ENCODE peak calls at places on chromosomes 3 and 15, in six cellular contexts. One of them, this sample, is unnamed.

GRCh38 chr3:122975163-122975923 is 52.2 kb downstream of the SEMA5B start:
- ATAC-seq in GM12878: peak
- ATAC-seq in A549: no peak
- ATAC-seq in K562: peak
- ATAC-seq in upper lobe of left lung: no peak
- ATAC-seq in HepG2: no peak
- ATAC-seq in this sample: peak

GRCh38 chr3:19457449-19457848 is 309.1 kb downstream of the KCNH8 start:
- ATAC-seq in K562: no peak
- ATAC-seq in upper lobe of left lung: no peak
- ATAC-seq in A549: no peak
- ATAC-seq in HepG2: no peak
- ATAC-seq in GM12878: no peak
- ATAC-seq in this sample: no peak

GRCh38 chr3:41317718-41318117 is 118.4 kb downstream of the CTNNB1 start:
- ATAC-seq in K562: no peak
- ATAC-seq in upper lobe of left lung: no peak
- ATAC-seq in GM12878: no peak
- ATAC-seq in HepG2: no peak
- ATAC-seq in A549: no peak
- ATAC-seq in this sample: no peak

GRCh38 chr3:14303336-14304100 is 98.9 kb upstream of the SLC6A6 start:
- ATAC-seq in A549: no peak
- ATAC-seq in HepG2: no peak
- ATAC-seq in upper lobe of left lung: no peak
- ATAC-seq in K562: no peak
- ATAC-seq in GM12878: no peak
- ATAC-seq in this sample: no peak

GRCh38 chr15:60614862-60615771 is 136.2 kb upstream of the ICE2 start:
- ATAC-seq in K562: peak
- ATAC-seq in HepG2: no peak
- ATAC-seq in upper lobe of left lung: no peak
- ATAC-seq in A549: no peak
- ATAC-seq in GM12878: no peak
- ATAC-seq in this sample: no peak

GRCh38 chr15:35626531-35626930 is 80.6 kb upstream of the DPH6 start:
- ATAC-seq in HepG2: no peak
- ATAC-seq in A549: no peak
- ATAC-seq in GM12878: no peak
- ATAC-seq in upper lobe of left lung: no peak
- ATAC-seq in K562: no peak
- ATAC-seq in this sample: no peak

GRCh38 chr3:15637131-15637951 is 35.8 kb downstream of the BTD start:
- ATAC-seq in GM12878: peak
- ATAC-seq in upper lobe of left lung: no peak
- ATAC-seq in A549: no peak
- ATAC-seq in K562: no peak
- ATAC-seq in HepG2: no peak
- ATAC-seq in this sample: no peak

GRCh38 chr15:37101634-37102314 is 1.4 kb upstream of the MEIS2 start:
- ATAC-seq in HepG2: peak
- ATAC-seq in K562: peak
- ATAC-seq in A549: peak
- ATAC-seq in upper lobe of left lung: peak
- ATAC-seq in GM12878: peak
- ATAC-seq in this sample: peak

GRCh38 chr3:196694202-196694638 is 17.8 kb downstream of the CEP19 start:
- ATAC-seq in HepG2: no peak
- ATAC-seq in upper lobe of left lung: no peak
- ATAC-seq in A549: no peak
- ATAC-seq in K562: no peak
- ATAC-seq in GM12878: peak
- ATAC-seq in this sample: no peak

GRCh38 chr15:79015416-79015815 is 70.6 kb upstream of the CTSH start:
- ATAC-seq in K562: no peak
- ATAC-seq in HepG2: no peak
- ATAC-seq in GM12878: peak
- ATAC-seq in A549: no peak
- ATAC-seq in upper lobe of left lung: no peak
- ATAC-seq in this sample: no peak

GRCh38 chr3:174442317-174442682 is 416.8 kb upstream of the NAALADL2 start:
- ATAC-seq in HepG2: no peak
- ATAC-seq in K562: no peak
- ATAC-seq in A549: no peak
- ATAC-seq in GM12878: no peak
- ATAC-seq in upper lobe of left lung: no peak
- ATAC-seq in this sample: no peak

GRCh38 chr3:97487587-97487986 is 277.0 kb upstream of the ARL6 start:
- ATAC-seq in upper lobe of left lung: no peak
- ATAC-seq in K562: no peak
- ATAC-seq in HepG2: no peak
- ATAC-seq in GM12878: no peak
- ATAC-seq in A549: no peak
- ATAC-seq in this sample: no peak

GRCh38 chr15:69661446-69661845 is 208.8 kb downstream of the RPLP1 start:
- ATAC-seq in upper lobe of left lung: no peak
- ATAC-seq in HepG2: no peak
- ATAC-seq in K562: no peak
- ATAC-seq in GM12878: no peak
- ATAC-seq in A549: no peak
- ATAC-seq in this sample: no peak

GRCh38 chr3:46690798-46691197 is 2.7 kb downstream of the ALS2CL start:
- ATAC-seq in K562: no peak
- ATAC-seq in A549: no peak
- ATAC-seq in HepG2: no peak
- ATAC-seq in GM12878: no peak
- ATAC-seq in upper lobe of left lung: peak
- ATAC-seq in this sample: no peak

GRCh38 chr3:137065381-137065780 is 107.6 kb downstream of the IL20RB start:
- ATAC-seq in K562: no peak
- ATAC-seq in upper lobe of left lung: peak
- ATAC-seq in HepG2: peak
- ATAC-seq in A549: no peak
- ATAC-seq in GM12878: peak
- ATAC-seq in this sample: no peak

GRCh38 chr15:31046759-31047359 is 54.7 kb downstream of the TRPM1 start:
- ATAC-seq in GM12878: no peak
- ATAC-seq in K562: peak
- ATAC-seq in upper lobe of left lung: no peak
- ATAC-seq in HepG2: no peak
- ATAC-seq in A549: no peak
- ATAC-seq in this sample: no peak

GRCh38 chr15:78457101-78457500 is 19.1 kb downstream of the IREB2 start:
- ATAC-seq in upper lobe of left lung: no peak
- ATAC-seq in GM12878: no peak
- ATAC-seq in K562: no peak
- ATAC-seq in A549: no peak
- ATAC-seq in HepG2: no peak
- ATAC-seq in this sample: peak

GRCh38 chr3:15161113-15161512 is 44.9 kb upstream of the CAPN7 start:
- ATAC-seq in upper lobe of left lung: no peak
- ATAC-seq in GM12878: no peak
- ATAC-seq in A549: no peak
- ATAC-seq in HepG2: no peak
- ATAC-seq in K562: no peak
- ATAC-seq in this sample: no peak

GRCh38 chr3:133161666-133162065 is 123.5 kb downstream of the TMEM108 start:
- ATAC-seq in GM12878: no peak
- ATAC-seq in K562: no peak
- ATAC-seq in HepG2: no peak
- ATAC-seq in upper lobe of left lung: no peak
- ATAC-seq in A549: no peak
- ATAC-seq in this sample: no peak

GRCh38 chr3:133158686-133159085 is 120.5 kb downstream of the TMEM108 start:
- ATAC-seq in HepG2: no peak
- ATAC-seq in A549: no peak
- ATAC-seq in upper lobe of left lung: no peak
- ATAC-seq in GM12878: no peak
- ATAC-seq in K562: no peak
- ATAC-seq in this sample: no peak

GRCh38 chr3:133157716-133158115 is 119.5 kb downstream of the TMEM108 start:
- ATAC-seq in K562: no peak
- ATAC-seq in HepG2: no peak
- ATAC-seq in GM12878: no peak
- ATAC-seq in A549: no peak
- ATAC-seq in upper lobe of left lung: no peak
- ATAC-seq in this sample: no peak

GRCh38 chr3:133162906-133163305 is 124.7 kb downstream of the TMEM108 start:
- ATAC-seq in K562: no peak
- ATAC-seq in A549: no peak
- ATAC-seq in GM12878: no peak
- ATAC-seq in upper lobe of left lung: no peak
- ATAC-seq in HepG2: no peak
- ATAC-seq in this sample: no peak

GRCh38 chr3:133159498-133160475 is 121.6 kb downstream of the TMEM108 start:
- ATAC-seq in K562: peak
- ATAC-seq in HepG2: no peak
- ATAC-seq in upper lobe of left lung: no peak
- ATAC-seq in GM12878: peak
- ATAC-seq in A549: no peak
- ATAC-seq in this sample: no peak
- TF ChIP-seq EP300 in K562: peak
- TF ChIP-seq EP300 in HepG2: no peak
- TF ChIP-seq EP300 in upper lobe of left lung: no peak
- TF ChIP-seq EP300 in GM12878: no peak
- TF ChIP-seq EP300 in A549: no peak
- TF ChIP-seq EP300 in this sample: no peak

DNA sequence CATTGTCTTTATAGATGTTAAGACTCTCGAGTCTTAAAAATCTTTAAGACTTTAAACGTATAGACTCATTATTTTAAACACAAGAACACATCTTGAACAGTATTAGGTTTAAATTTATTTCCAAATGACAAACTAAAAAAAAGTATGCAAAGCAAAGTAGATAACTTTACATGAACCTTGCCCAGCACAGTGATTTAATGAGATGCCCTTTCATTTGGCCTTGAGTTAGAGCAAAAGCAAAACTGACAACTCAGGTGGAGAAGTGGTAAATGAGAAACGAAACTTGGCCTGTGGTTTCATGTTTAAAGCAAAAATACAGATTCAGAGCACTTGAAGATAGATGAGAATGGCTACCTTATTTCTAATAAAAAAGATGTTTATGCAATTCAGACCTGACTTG is 8.6 kb downstream of the GPR15 start:
- ATAC-seq in GM12878: peak
- ATAC-seq in HepG2: no peak
- ATAC-seq in upper lobe of left lung: no peak
- ATAC-seq in A549: no peak
- ATAC-seq in K562: no peak
- ATAC-seq in this sample: no peak
- TF ChIP-seq EP300 in GM12878: peak
- TF ChIP-seq EP300 in HepG2: no peak
- TF ChIP-seq EP300 in upper lobe of left lung: no peak
- TF ChIP-seq EP300 in A549: no peak
- TF ChIP-seq EP300 in K562: no peak
- TF ChIP-seq EP300 in this sample: no peak

GRCh38 chr3:65400893-65401292 is 637.8 kb downstream of the MAGI1 start:
- ATAC-seq in upper lobe of left lung: no peak
- ATAC-seq in GM12878: no peak
- ATAC-seq in K562: no peak
- ATAC-seq in A549: no peak
- ATAC-seq in HepG2: no peak
- ATAC-seq in this sample: no peak

GRCh38 chr3:65398953-65399352 is 639.8 kb downstream of the MAGI1 start:
- ATAC-seq in A549: no peak
- ATAC-seq in GM12878: no peak
- ATAC-seq in HepG2: no peak
- ATAC-seq in upper lobe of left lung: no peak
- ATAC-seq in K562: no peak
- ATAC-seq in this sample: no peak

GRCh38 chr3:65406470-65406869 is 632.2 kb downstream of the MAGI1 start:
- ATAC-seq in K562: no peak
- ATAC-seq in upper lobe of left lung: no peak
- ATAC-seq in GM12878: no peak
- ATAC-seq in A549: no peak
- ATAC-seq in HepG2: peak
- ATAC-seq in this sample: no peak

GRCh38 chr3:65402597-65402996 is 636.1 kb downstream of the MAGI1 start:
- ATAC-seq in GM12878: no peak
- ATAC-seq in A549: peak
- ATAC-seq in upper lobe of left lung: no peak
- ATAC-seq in HepG2: no peak
- ATAC-seq in K562: no peak
- ATAC-seq in this sample: no peak

GRCh38 chr3:65401359-65401810 is 637.3 kb downstream of the MAGI1 start:
- ATAC-seq in upper lobe of left lung: no peak
- ATAC-seq in HepG2: no peak
- ATAC-seq in GM12878: no peak
- ATAC-seq in A549: no peak
- ATAC-seq in K562: no peak
- ATAC-seq in this sample: no peak
- TF ChIP-seq EP300 in upper lobe of left lung: no peak
- TF ChIP-seq EP300 in HepG2: no peak
- TF ChIP-seq EP300 in GM12878: no peak
- TF ChIP-seq EP300 in A549: no peak
- TF ChIP-seq EP300 in K562: no peak
- TF ChIP-seq EP300 in this sample: no peak

GRCh38 chr3:50229490-50229889 is 6.5 kb upstream of the GNAI2 start:
- ATAC-seq in upper lobe of left lung: no peak
- ATAC-seq in A549: no peak
- ATAC-seq in K562: no peak
- ATAC-seq in GM12878: no peak
- ATAC-seq in HepG2: no peak
- ATAC-seq in this sample: no peak

GRCh38 chr3:50230106-50230832 is 5.7 kb upstream of the GNAI2 start:
- ATAC-seq in HepG2: no peak
- ATAC-seq in GM12878: no peak
- ATAC-seq in upper lobe of left lung: no peak
- ATAC-seq in K562: no peak
- ATAC-seq in A549: no peak
- ATAC-seq in this sample: no peak

GRCh38 chr3:50224639-50225038 is 11.4 kb upstream of the GNAI2 start:
- ATAC-seq in HepG2: no peak
- ATAC-seq in upper lobe of left lung: no peak
- ATAC-seq in K562: no peak
- ATAC-seq in GM12878: no peak
- ATAC-seq in A549: no peak
- ATAC-seq in this sample: no peak

GRCh38 chr3:50226888-50227389 is 9.1 kb upstream of the GNAI2 start:
- ATAC-seq in HepG2: no peak
- ATAC-seq in A549: peak
- ATAC-seq in K562: no peak
- ATAC-seq in GM12878: peak
- ATAC-seq in upper lobe of left lung: no peak
- ATAC-seq in this sample: peak

GRCh38 chr3:50227390-50228183 is 8.4 kb upstream of the GNAI2 start:
- ATAC-seq in HepG2: peak
- ATAC-seq in A549: peak
- ATAC-seq in K562: peak
- ATAC-seq in GM12878: peak
- ATAC-seq in upper lobe of left lung: peak
- ATAC-seq in this sample: peak
- TF ChIP-seq EP300 in HepG2: peak
- TF ChIP-seq EP300 in A549: no peak
- TF ChIP-seq EP300 in K562: no peak
- TF ChIP-seq EP300 in GM12878: no peak
- TF ChIP-seq EP300 in upper lobe of left lung: no peak
- TF ChIP-seq EP300 in this sample: no peak

This sample was measured in gastroesophageal sphincter.